ENCODE peak calls at places on chromosome 1, in ten cellular contexts. N, E, K, U, J, B, A, Y, V and F are unnamed samples.

GRCh38 chr1:158011714-158012113 is 18.3 kb downstream of the KIRREL1 start:
- DNase-seq in N (no peak), E (no peak), K (no peak), U (no peak), J (no peak), B (no peak), A (no peak), Y (no peak), V (no peak), F (no peak)

GRCh38 chr1:59759156-59759925 is 55.4 kb upstream of the HOOK1 start:
- DNase-seq in N (peak), E (no peak), K (peak), U (peak), J (peak), B (peak), A (peak), Y (peak), V (peak), F (peak)

GRCh38 chr1:27672750-27673112 is 739 bp upstream of the IFI6 start:
- DNase-seq in N (no peak), E (no peak), K (no peak), U (peak), J (no peak), B (no peak), A (peak), Y (no peak), V (peak), F (no peak)

GRCh38 chr1:21909787-21910503 is 27.2 kb downstream of the HSPG2 start:
- DNase-seq in N (no peak), E (no peak), K (peak), U (no peak), J (no peak), B (peak), A (no peak), Y (no peak), V (peak), F (no peak)

GRCh38 chr1:2796890-2797740 is 4.4 kb downstream of the TTC34 start:
- DNase-seq in N (no peak), E (no peak), K (peak), U (no peak), J (no peak), B (no peak), A (no peak), Y (no peak), V (no peak), F (no peak)

GRCh38 chr1:151479462-151479861 is 20.2 kb upstream of the POGZ start:
- DNase-seq in N (no peak), E (no peak), K (no peak), U (peak), J (no peak), B (no peak), A (peak), Y (no peak), V (no peak), F (no peak)

GRCh38 chr1:116242741-116243140 is 130.3 kb upstream of the ATP1A1 start:
- DNase-seq in N (peak), E (no peak), K (no peak), U (no peak), J (no peak), B (no peak), A (no peak), Y (no peak), V (no peak), F (no peak)

GRCh38 chr1:22600071-22600816 is 36.2 kb upstream of the C1QA start:
- DNase-seq in N (no peak), E (no peak), K (no peak), U (no peak), J (peak), B (peak), A (no peak), Y (no peak), V (no peak), F (no peak)

GRCh38 chr1:40823345-40823744 is 38.8 kb downstream of the CITED4 start:
- DNase-seq in N (no peak), E (no peak), K (no peak), U (no peak), J (no peak), B (no peak), A (no peak), Y (no peak), V (no peak), F (no peak)

GRCh38 chr1:226092955-226093354 is 30.4 kb downstream of the H3-3A start:
- DNase-seq in N (no peak), E (no peak), K (no peak), U (no peak), J (no peak), B (no peak), A (peak), Y (no peak), V (no peak), F (no peak)